ENCODE peak calls at places on chromosomes 1 and 21, in seven cellular contexts. N, L, O, U, W, S and I are unnamed samples.

GRCh38 chr1:160144921-160145320 is 6.5 kb upstream of the ATP1A4 start:
- DNase-seq in S (no peak), L (no peak), U (no peak), O (no peak), W (no peak), N (no peak), I (no peak)

GRCh38 chr1:95116666-95117206 is 419 bp upstream of the TLCD4 start:
- DNase-seq in S (no peak), U (no peak), N (peak), O (peak), W (peak), L (peak), I (peak)

GRCh38 chr1:206864939-206865671 is at the start of gene IL20:
- DNase-seq in N (peak), L (peak), S (peak), W (peak), O (peak), U (peak), I (no peak)

GRCh38 chr1:162300057-162300917 is 76.4 kb downstream of the SPATA46 start:
- DNase-seq in W (no peak), S (no peak), U (no peak), L (no peak), N (no peak), O (no peak), I (no peak)

GRCh38 chr1:94864821-94865220 is 44.7 kb downstream of the SLC44A3 start:
- DNase-seq in U (no peak), W (no peak), N (no peak), L (no peak), O (no peak), S (no peak), I (no peak)

GRCh38 chr21:41720250-41720649 is 46.6 kb downstream of the RIPK4 start:
- DNase-seq in W (no peak), O (no peak), S (no peak), N (no peak), U (no peak), L (no peak), I (no peak)

GRCh38 chr1:110916669-110917306 is 43.8 kb downstream of the CD53 start:
- DNase-seq in W (peak), U (no peak), O (peak), S (no peak), L (peak), N (no peak), I (peak)

GRCh38 chr21:16279658-16280581 is 550.1 kb downstream of the USP25 start:
- DNase-seq in O (no peak), N (no peak), U (no peak), S (peak), L (no peak), W (no peak), I (no peak)

GRCh38 chr21:42990251-42990650 is 15.9 kb downstream of the PKNOX1 start:
- DNase-seq in U (no peak), O (no peak), N (no peak), L (no peak), W (no peak), S (no peak), I (no peak)

GRCh38 chr1:84603223-84603622 is 29.0 kb upstream of the CTBS start:
- DNase-seq in W (no peak), S (no peak), U (no peak), L (no peak), O (no peak), N (no peak), I (no peak)

GRCh38 chr1:77536813-77537212 is 145.6 kb downstream of the ZZZ3 start:
- DNase-seq in N (no peak), U (no peak), L (no peak), S (no peak), W (no peak), O (no peak), I (no peak)

GRCh38 chr1:196698993-196699392 is 47.1 kb downstream of the CFH start:
- DNase-seq in S (no peak), O (no peak), N (no peak), U (no peak), W (no peak), L (no peak), I (no peak)

GRCh38 chr21:43325968-43326367 is 101.0 kb downstream of the SIK1 start:
- DNase-seq in S (no peak), N (no peak), L (no peak), O (no peak), W (no peak), U (no peak), I (no peak)

GRCh38 chr1:1664941-1665814 is 6.4 kb upstream of the CDK11B start:
- DNase-seq in N (peak), S (no peak), L (no peak), O (no peak), W (no peak), U (no peak), I (no peak)

GRCh38 chr1:184051485-184052193 is at the start of gene TSEN15:
- DNase-seq in L (peak), N (peak), O (peak), W (peak), S (no peak), U (peak), I (peak)

GRCh38 chr1:230771773-230772354 is 24.7 kb downstream of the CAPN9 start:
- DNase-seq in U (no peak), O (no peak), N (no peak), S (no peak), W (no peak), L (no peak), I (no peak)

GRCh38 chr1:175450219-175450618 is 257.6 kb upstream of the KIAA0040 start:
- DNase-seq in W (no peak), L (no peak), S (no peak), U (no peak), N (no peak), O (no peak), I (no peak)

GRCh38 chr1:174150499-174150898 is 8.8 kb upstream of the RABGAP1L start:
- DNase-seq in N (no peak), W (no peak), L (no peak), S (no peak), U (no peak), O (no peak), I (no peak)

GRCh38 chr1:175192111-175192629 is 406 bp downstream of the KIAA0040 start:
- DNase-seq in U (no peak), L (peak), W (peak), O (no peak), S (no peak), N (peak), I (no peak)

GRCh38 chr1:178283409-178283808 is 189.5 kb downstream of the RASAL2 start:
- DNase-seq in W (no peak), S (peak), O (no peak), N (no peak), L (no peak), U (no peak), I (no peak)

GRCh38 chr1:15328245-15328784 is 81.3 kb downstream of the FHAD1 start:
- DNase-seq in W (no peak), S (no peak), U (no peak), N (no peak), L (no peak), O (no peak), I (no peak)

GRCh38 chr1:118986839-118987430 is 1.2 kb downstream of the TBX15 start:
- DNase-seq in L (no peak), O (no peak), U (no peak), N (no peak), S (no peak), W (no peak), I (no peak)

DNA sequence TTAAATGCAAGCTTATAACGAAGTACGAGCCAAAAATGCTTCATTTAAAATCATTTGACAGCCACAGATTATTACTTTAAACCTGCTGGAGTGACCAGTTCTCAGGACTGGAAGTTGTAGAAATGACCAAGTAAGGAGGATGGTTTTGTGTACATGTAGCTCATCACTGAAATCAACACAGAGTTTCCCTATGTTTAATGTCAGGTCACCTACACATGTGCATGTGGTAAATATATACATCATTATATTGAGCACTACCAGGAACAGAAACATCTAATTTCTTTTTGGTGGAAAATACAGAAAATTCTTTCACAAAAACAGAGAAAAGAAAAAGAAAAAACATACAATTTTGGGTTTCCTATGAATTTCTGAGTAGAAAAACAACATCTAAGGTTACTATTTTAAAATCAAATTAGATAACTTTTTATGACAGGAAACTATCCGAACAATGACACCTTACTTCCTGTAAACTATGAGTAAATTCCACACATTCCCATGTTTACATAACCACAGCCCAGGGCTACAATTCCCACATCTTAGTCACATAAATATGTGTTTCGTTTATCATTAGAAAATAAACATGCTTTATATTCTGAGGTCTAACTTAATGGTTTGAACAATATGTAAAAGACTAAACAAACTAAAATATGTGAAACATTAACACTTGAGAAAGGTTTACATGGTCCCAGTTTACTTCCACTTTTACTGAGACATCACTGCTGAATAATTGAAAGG is 73.6 kb downstream of the ZNF281 start:
- DNase-seq in N (no peak), S (no peak), L (no peak), W (no peak), O (peak), U (no peak), I (no peak)
- TF ChIP-seq TAF1 in N (no peak), S (no peak), L (no peak), W (no peak), O (no peak), U (no peak), I (no peak)

GRCh38 chr1:24318238-24318987 is 744 bp upstream of the GRHL3 start:
- DNase-seq in U (no peak), S (no peak), L (no peak), W (no peak), N (peak), O (no peak), I (no peak)

GRCh38 chr1:24319962-24320361 is 805 bp downstream of the GRHL3 start:
- DNase-seq in S (no peak), W (no peak), O (no peak), U (no peak), L (no peak), N (no peak), I (no peak)

GRCh38 chr1:24317081-24317480 is 2.1 kb upstream of the GRHL3 start:
- DNase-seq in O (no peak), W (no peak), L (no peak), S (no peak), U (no peak), N (no peak), I (no peak)

GRCh38 chr1:24321150-24321549 is 2.0 kb downstream of the GRHL3 start:
- DNase-seq in N (peak), O (no peak), W (no peak), L (no peak), S (no peak), U (no peak), I (no peak)

DNA sequence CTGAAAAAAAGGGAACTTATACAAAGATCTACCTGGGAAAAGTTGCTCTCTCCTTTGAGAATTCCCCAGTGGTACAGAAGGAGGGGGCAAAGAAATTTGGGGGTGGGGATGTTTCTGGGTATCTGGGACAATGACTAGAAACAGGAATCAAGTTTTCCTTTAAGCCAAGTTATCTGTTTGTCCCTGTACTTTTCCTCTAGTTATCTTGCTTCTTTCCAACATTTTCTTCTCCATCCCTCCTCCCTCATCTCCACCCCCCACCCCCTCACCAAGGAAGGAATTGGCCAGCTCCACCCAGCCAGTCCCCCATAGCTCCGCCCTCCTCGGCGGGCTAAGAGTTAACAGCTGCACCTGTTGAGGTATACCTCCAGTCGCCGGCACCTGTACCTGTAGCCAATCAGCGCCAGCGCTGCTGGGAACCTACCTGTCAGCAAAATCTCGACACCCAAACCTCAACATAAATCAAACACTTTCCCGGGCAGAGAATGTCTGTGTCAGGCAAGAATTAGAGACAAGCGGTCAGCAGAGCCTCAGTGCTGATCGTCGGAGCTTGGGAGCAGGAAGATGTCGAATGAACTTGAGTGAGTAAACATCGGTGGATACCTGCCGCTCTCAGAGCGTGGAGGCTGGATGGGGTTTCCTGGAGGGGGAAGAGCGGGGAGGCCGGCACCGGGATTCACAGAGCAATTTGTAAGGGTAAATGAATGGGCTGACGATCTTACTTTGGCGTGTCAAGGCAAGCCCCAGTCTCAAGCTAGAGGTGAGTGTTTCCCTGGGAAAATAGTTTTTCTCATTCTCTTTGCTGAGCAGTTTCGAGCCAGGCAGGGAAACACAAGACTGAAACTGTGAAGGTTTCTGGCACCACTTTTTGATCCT is at the start of gene GRHL3:
- DNase-seq in S (peak), N (no peak), O (no peak), L (no peak), W (no peak), U (no peak), I (no peak)
- TF ChIP-seq TAF1 in S (no peak), N (no peak), O (no peak), L (no peak), W (no peak), U (no peak), I (no peak)

GRCh38 chr1:2802421-2802961 is 998 bp upstream of the TTC34 start:
- DNase-seq in L (no peak), N (no peak), W (no peak), O (no peak), U (no peak), S (no peak), I (no peak)

GRCh38 chr1:2803086-2803930 is 1.8 kb upstream of the TTC34 start:
- DNase-seq in N (no peak), S (no peak), U (no peak), W (no peak), O (no peak), L (no peak), I (no peak)

GRCh38 chr1:2801046-2801445 is 447 bp downstream of the TTC34 start:
- DNase-seq in O (no peak), N (no peak), U (no peak), W (no peak), L (no peak), S (no peak), I (no peak)

GRCh38 chr1:2800664-2801045 is 838 bp downstream of the TTC34 start:
- DNase-seq in U (no peak), W (no peak), L (no peak), S (no peak), O (no peak), N (no peak), I (no peak)

GRCh38 chr1:2801535-2802291 is at the start of gene TTC34:
- DNase-seq in O (peak), W (peak), N (peak), L (peak), U (no peak), S (no peak), I (no peak)
- TF ChIP-seq TAF1 in O (no peak), W (no peak), N (no peak), L (no peak), U (no peak), S (no peak), I (no peak)

GRCh38 chr1:153577138-153577537 is 11.5 kb upstream of the S100A2 start:
- DNase-seq in S (no peak), L (no peak), N (no peak), W (no peak), U (no peak), O (no peak), I (no peak)

GRCh38 chr1:153577624-153578051 is 12.0 kb upstream of the S100A2 start:
- DNase-seq in O (no peak), W (no peak), S (no peak), N (no peak), U (no peak), L (no peak), I (no peak)

GRCh38 chr1:153578490-153578889 is 12.8 kb upstream of the S100A2 start:
- DNase-seq in W (no peak), U (no peak), O (no peak), L (no peak), N (no peak), S (no peak), I (no peak)

GRCh38 chr1:153583976-153584375 is 18.3 kb upstream of the S100A2 start:
- DNase-seq in S (no peak), L (no peak), N (no peak), W (no peak), O (no peak), U (no peak), I (no peak)

DNA sequence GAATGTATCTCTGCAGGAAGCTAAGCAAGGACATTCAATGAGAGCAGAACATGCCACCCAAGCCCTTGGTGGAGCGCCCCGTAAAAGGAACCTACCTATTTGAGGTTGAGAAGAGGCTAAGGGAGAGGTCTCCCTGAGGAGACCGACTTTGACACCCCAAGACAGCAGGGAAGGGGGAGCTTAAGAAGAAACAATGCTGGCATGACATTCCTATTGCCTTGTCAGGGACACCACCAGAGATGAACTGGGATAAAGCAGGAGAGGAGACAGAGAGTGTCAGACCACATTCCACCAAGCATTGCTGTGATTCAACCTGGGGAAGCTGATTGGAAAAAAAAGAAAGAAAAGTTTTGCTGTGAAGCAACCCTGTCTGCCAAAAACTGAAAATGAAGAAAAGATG is 13.3 kb upstream of the S100A2 start:
- DNase-seq in N (no peak), S (no peak), U (no peak), L (no peak), O (no peak), W (no peak), I (no peak)
- TF ChIP-seq TAF1 in N (no peak), S (no peak), U (no peak), L (no peak), O (no peak), W (no peak), I (no peak)

GRCh38 chr1:228039986-228040385 is 33.2 kb downstream of the WNT3A start:
- DNase-seq in O (no peak), W (no peak), S (no peak), L (no peak), U (no peak), N (no peak), I (no peak)
- TF ChIP-seq TAF1 in O (no peak), W (no peak), S (no peak), L (no peak), U (no peak), N (no peak), I (no peak)